ENCODE peak calls at places on chromosomes 7 and 10, in seven cellular contexts. One of them, this sample, is unnamed.

GRCh38 chr10:109429956-109430760 is 493.2 kb downstream of the XPNPEP1 start:
- DNase-seq in stimulated activated CD4-positive, alpha-beta T cell treated with anti-CD3 and anti-CD28 coated beads, Interleukin-1b, Interleukin-23, amount 100 ng/mL, for 24 hours: no peak
- DNase-seq in NCI-H1105: no peak
- DNase-seq in stimulated activated CD8-positive, alpha-beta memory T cell treated with anti-CD3 and anti-CD28 coated beads, Interleukin-7, amount 100 ng/mL, for 1 hour: no peak
- DNase-seq in GM23248: peak
- DNase-seq in mesothelial cell of epicardium: no peak
- DNase-seq in activated effector memory CD4-positive, alpha-beta T cell treated with Interleukin-2 at 50 U/mL for 16 hours: no peak
- DNase-seq in this sample: no peak

GRCh38 chr7:77935652-77936348 is 137.2 kb downstream of the PHTF2 start:
- DNase-seq in stimulated activated CD4-positive, alpha-beta T cell treated with anti-CD3 and anti-CD28 coated beads, Interleukin-1b, Interleukin-23, amount 100 ng/mL, for 24 hours: no peak
- DNase-seq in NCI-H1105: no peak
- DNase-seq in stimulated activated CD8-positive, alpha-beta memory T cell treated with anti-CD3 and anti-CD28 coated beads, Interleukin-7, amount 100 ng/mL, for 1 hour: no peak
- DNase-seq in GM23248: peak
- DNase-seq in mesothelial cell of epicardium: no peak
- DNase-seq in activated effector memory CD4-positive, alpha-beta T cell treated with Interleukin-2 at 50 U/mL for 16 hours: no peak
- DNase-seq in this sample: no peak

GRCh38 chr10:102368072-102368471 is 27.4 kb upstream of the NFKB2 start:
- DNase-seq in stimulated activated CD4-positive, alpha-beta T cell treated with anti-CD3 and anti-CD28 coated beads, Interleukin-1b, Interleukin-23, amount 100 ng/mL, for 24 hours: no peak
- DNase-seq in NCI-H1105: no peak
- DNase-seq in stimulated activated CD8-positive, alpha-beta memory T cell treated with anti-CD3 and anti-CD28 coated beads, Interleukin-7, amount 100 ng/mL, for 1 hour: no peak
- DNase-seq in GM23248: no peak
- DNase-seq in mesothelial cell of epicardium: no peak
- DNase-seq in activated effector memory CD4-positive, alpha-beta T cell treated with Interleukin-2 at 50 U/mL for 16 hours: no peak
- DNase-seq in this sample: no peak

GRCh38 chr10:26044123-26044749 is 110.2 kb downstream of the MYO3A start:
- DNase-seq in stimulated activated CD4-positive, alpha-beta T cell treated with anti-CD3 and anti-CD28 coated beads, Interleukin-1b, Interleukin-23, amount 100 ng/mL, for 24 hours: no peak
- DNase-seq in NCI-H1105: peak
- DNase-seq in stimulated activated CD8-positive, alpha-beta memory T cell treated with anti-CD3 and anti-CD28 coated beads, Interleukin-7, amount 100 ng/mL, for 1 hour: no peak
- DNase-seq in GM23248: no peak
- DNase-seq in mesothelial cell of epicardium: peak
- DNase-seq in activated effector memory CD4-positive, alpha-beta T cell treated with Interleukin-2 at 50 U/mL for 16 hours: no peak
- DNase-seq in this sample: peak

GRCh38 chr7:193538-194256 is 1.3 kb downstream of the FAM20C start:
- DNase-seq in stimulated activated CD4-positive, alpha-beta T cell treated with anti-CD3 and anti-CD28 coated beads, Interleukin-1b, Interleukin-23, amount 100 ng/mL, for 24 hours: no peak
- DNase-seq in NCI-H1105: no peak
- DNase-seq in stimulated activated CD8-positive, alpha-beta memory T cell treated with anti-CD3 and anti-CD28 coated beads, Interleukin-7, amount 100 ng/mL, for 1 hour: no peak
- DNase-seq in GM23248: peak
- DNase-seq in mesothelial cell of epicardium: no peak
- DNase-seq in activated effector memory CD4-positive, alpha-beta T cell treated with Interleukin-2 at 50 U/mL for 16 hours: no peak
- DNase-seq in this sample: no peak

GRCh38 chr7:151128144-151128543 is 39.4 kb downstream of the GBX1 start:
- DNase-seq in stimulated activated CD4-positive, alpha-beta T cell treated with anti-CD3 and anti-CD28 coated beads, Interleukin-1b, Interleukin-23, amount 100 ng/mL, for 24 hours: no peak
- DNase-seq in NCI-H1105: no peak
- DNase-seq in stimulated activated CD8-positive, alpha-beta memory T cell treated with anti-CD3 and anti-CD28 coated beads, Interleukin-7, amount 100 ng/mL, for 1 hour: no peak
- DNase-seq in GM23248: no peak
- DNase-seq in mesothelial cell of epicardium: no peak
- DNase-seq in activated effector memory CD4-positive, alpha-beta T cell treated with Interleukin-2 at 50 U/mL for 16 hours: no peak
- DNase-seq in this sample: no peak

GRCh38 chr10:70430489-70431445 is 10.7 kb downstream of the NODAL start:
- DNase-seq in stimulated activated CD4-positive, alpha-beta T cell treated with anti-CD3 and anti-CD28 coated beads, Interleukin-1b, Interleukin-23, amount 100 ng/mL, for 24 hours: no peak
- DNase-seq in NCI-H1105: no peak
- DNase-seq in stimulated activated CD8-positive, alpha-beta memory T cell treated with anti-CD3 and anti-CD28 coated beads, Interleukin-7, amount 100 ng/mL, for 1 hour: no peak
- DNase-seq in GM23248: peak
- DNase-seq in mesothelial cell of epicardium: no peak
- DNase-seq in activated effector memory CD4-positive, alpha-beta T cell treated with Interleukin-2 at 50 U/mL for 16 hours: no peak
- DNase-seq in this sample: no peak

GRCh38 chr7:4819450-4820404 is 42.1 kb downstream of the PAPOLB start:
- DNase-seq in stimulated activated CD4-positive, alpha-beta T cell treated with anti-CD3 and anti-CD28 coated beads, Interleukin-1b, Interleukin-23, amount 100 ng/mL, for 24 hours: no peak
- DNase-seq in NCI-H1105: no peak
- DNase-seq in stimulated activated CD8-positive, alpha-beta memory T cell treated with anti-CD3 and anti-CD28 coated beads, Interleukin-7, amount 100 ng/mL, for 1 hour: no peak
- DNase-seq in GM23248: no peak
- DNase-seq in mesothelial cell of epicardium: no peak
- DNase-seq in activated effector memory CD4-positive, alpha-beta T cell treated with Interleukin-2 at 50 U/mL for 16 hours: no peak
- DNase-seq in this sample: no peak

GRCh38 chr10:118594392-118595063 is 920 bp downstream of the PRLHR start:
- DNase-seq in stimulated activated CD4-positive, alpha-beta T cell treated with anti-CD3 and anti-CD28 coated beads, Interleukin-1b, Interleukin-23, amount 100 ng/mL, for 24 hours: no peak
- DNase-seq in NCI-H1105: no peak
- DNase-seq in stimulated activated CD8-positive, alpha-beta memory T cell treated with anti-CD3 and anti-CD28 coated beads, Interleukin-7, amount 100 ng/mL, for 1 hour: no peak
- DNase-seq in GM23248: peak
- DNase-seq in mesothelial cell of epicardium: peak
- DNase-seq in activated effector memory CD4-positive, alpha-beta T cell treated with Interleukin-2 at 50 U/mL for 16 hours: no peak
- DNase-seq in this sample: no peak

GRCh38 chr10:29392376-29393021 is 103.6 kb downstream of the LYZL1 start:
- DNase-seq in stimulated activated CD4-positive, alpha-beta T cell treated with anti-CD3 and anti-CD28 coated beads, Interleukin-1b, Interleukin-23, amount 100 ng/mL, for 24 hours: peak
- DNase-seq in NCI-H1105: peak
- DNase-seq in stimulated activated CD8-positive, alpha-beta memory T cell treated with anti-CD3 and anti-CD28 coated beads, Interleukin-7, amount 100 ng/mL, for 1 hour: no peak
- DNase-seq in GM23248: peak
- DNase-seq in mesothelial cell of epicardium: no peak
- DNase-seq in activated effector memory CD4-positive, alpha-beta T cell treated with Interleukin-2 at 50 U/mL for 16 hours: no peak
- DNase-seq in this sample: no peak

GRCh38 chr10:12130237-12130872 is 878 bp downstream of the SEC61A2 start:
- DNase-seq in stimulated activated CD4-positive, alpha-beta T cell treated with anti-CD3 and anti-CD28 coated beads, Interleukin-1b, Interleukin-23, amount 100 ng/mL, for 24 hours: no peak
- DNase-seq in NCI-H1105: peak
- DNase-seq in stimulated activated CD8-positive, alpha-beta memory T cell treated with anti-CD3 and anti-CD28 coated beads, Interleukin-7, amount 100 ng/mL, for 1 hour: no peak
- DNase-seq in GM23248: peak
- DNase-seq in mesothelial cell of epicardium: no peak
- DNase-seq in activated effector memory CD4-positive, alpha-beta T cell treated with Interleukin-2 at 50 U/mL for 16 hours: no peak
- DNase-seq in this sample: no peak

GRCh38 chr7:24703296-24703695 is 54.0 kb downstream of the GSDME start:
- DNase-seq in stimulated activated CD4-positive, alpha-beta T cell treated with anti-CD3 and anti-CD28 coated beads, Interleukin-1b, Interleukin-23, amount 100 ng/mL, for 24 hours: no peak
- DNase-seq in NCI-H1105: no peak
- DNase-seq in stimulated activated CD8-positive, alpha-beta memory T cell treated with anti-CD3 and anti-CD28 coated beads, Interleukin-7, amount 100 ng/mL, for 1 hour: no peak
- DNase-seq in GM23248: peak
- DNase-seq in mesothelial cell of epicardium: no peak
- DNase-seq in activated effector memory CD4-positive, alpha-beta T cell treated with Interleukin-2 at 50 U/mL for 16 hours: no peak
- DNase-seq in this sample: no peak

GRCh38 chr10:127314797-127315196 is 118.4 kb upstream of the INSYN2A start:
- DNase-seq in stimulated activated CD4-positive, alpha-beta T cell treated with anti-CD3 and anti-CD28 coated beads, Interleukin-1b, Interleukin-23, amount 100 ng/mL, for 24 hours: no peak
- DNase-seq in NCI-H1105: no peak
- DNase-seq in stimulated activated CD8-positive, alpha-beta memory T cell treated with anti-CD3 and anti-CD28 coated beads, Interleukin-7, amount 100 ng/mL, for 1 hour: no peak
- DNase-seq in GM23248: no peak
- DNase-seq in mesothelial cell of epicardium: no peak
- DNase-seq in activated effector memory CD4-positive, alpha-beta T cell treated with Interleukin-2 at 50 U/mL for 16 hours: no peak
- DNase-seq in this sample: no peak

GRCh38 chr10:112394475-112394875 is 20.6 kb downstream of the ACSL5 start:
- DNase-seq in stimulated activated CD4-positive, alpha-beta T cell treated with anti-CD3 and anti-CD28 coated beads, Interleukin-1b, Interleukin-23, amount 100 ng/mL, for 24 hours: no peak
- DNase-seq in NCI-H1105: no peak
- DNase-seq in stimulated activated CD8-positive, alpha-beta memory T cell treated with anti-CD3 and anti-CD28 coated beads, Interleukin-7, amount 100 ng/mL, for 1 hour: no peak
- DNase-seq in GM23248: no peak
- DNase-seq in mesothelial cell of epicardium: no peak
- DNase-seq in activated effector memory CD4-positive, alpha-beta T cell treated with Interleukin-2 at 50 U/mL for 16 hours: no peak
- DNase-seq in this sample: no peak

GRCh38 chr10:33237736-33238624 is 96.5 kb downstream of the NRP1 start:
- DNase-seq in stimulated activated CD4-positive, alpha-beta T cell treated with anti-CD3 and anti-CD28 coated beads, Interleukin-1b, Interleukin-23, amount 100 ng/mL, for 24 hours: no peak
- DNase-seq in NCI-H1105: no peak
- DNase-seq in stimulated activated CD8-positive, alpha-beta memory T cell treated with anti-CD3 and anti-CD28 coated beads, Interleukin-7, amount 100 ng/mL, for 1 hour: no peak
- DNase-seq in GM23248: peak
- DNase-seq in mesothelial cell of epicardium: no peak
- DNase-seq in activated effector memory CD4-positive, alpha-beta T cell treated with Interleukin-2 at 50 U/mL for 16 hours: no peak
- DNase-seq in this sample: no peak

GRCh38 chr10:132054564-132054963 is 11.2 kb upstream of the JAKMIP3 start:
- DNase-seq in stimulated activated CD4-positive, alpha-beta T cell treated with anti-CD3 and anti-CD28 coated beads, Interleukin-1b, Interleukin-23, amount 100 ng/mL, for 24 hours: no peak
- DNase-seq in NCI-H1105: no peak
- DNase-seq in stimulated activated CD8-positive, alpha-beta memory T cell treated with anti-CD3 and anti-CD28 coated beads, Interleukin-7, amount 100 ng/mL, for 1 hour: no peak
- DNase-seq in GM23248: peak
- DNase-seq in mesothelial cell of epicardium: no peak
- DNase-seq in activated effector memory CD4-positive, alpha-beta T cell treated with Interleukin-2 at 50 U/mL for 16 hours: no peak
- DNase-seq in this sample: no peak

This sample was measured in DMS79.